ENCODE peak calls at places on chromosomes 4 and X, in seven cellular contexts. X, D, P, H, O, I and U are unnamed samples.

GRCh38 chr4:52051213-52051614 is at the start of gene SPATA18:
- DNase-seq in I (peak; percentile 50), H (no peak), O (peak; percentile 12), P (peak; percentile 37), X (no peak), D (peak; percentile 52), U (no peak)

GRCh38 chr4:169307581-169307980 is 36.8 kb upstream of the SH3RF1 start:
- DNase-seq in O (no peak), D (no peak), X (peak; percentile 19), H (no peak), I (no peak), P (no peak), U (no peak)

GRCh38 chr4:81473086-81473396 is 1.3 kb upstream of the RASGEF1B start:
- DNase-seq in X (no peak), H (no peak), D (no peak), P (no peak), O (no peak), I (no peak), U (no peak)

GRCh38 chrX:148316446-148316845 is 184.0 kb upstream of the AFF2 start:
- DNase-seq in X (no peak), D (no peak), O (no peak), P (no peak), I (no peak), H (no peak), U (no peak)

GRCh38 chrX:133265331-133265730 is 47.2 kb upstream of the TFDP3 start:
- DNase-seq in D (no peak), I (no peak), P (peak; percentile 12), H (no peak), X (peak; percentile 94), O (peak; percentile 91), U (no peak)

GRCh38 chr4:147811878-147812277 is 80.0 kb downstream of the ARHGAP10 start:
- DNase-seq in D (no peak), I (no peak), H (no peak), P (no peak), X (no peak), O (no peak), U (no peak)

GRCh38 chr4:40837094-40837870 is 87.5 kb downstream of the NSUN7 start:
- DNase-seq in I (no peak), D (no peak), H (no peak), O (no peak), X (no peak), P (no peak), U (no peak)

GRCh38 chr4:112145820-112146813 is 863 bp downstream of the FAM241A start:
- DNase-seq in H (no peak), P (peak; percentile 64), I (peak; percentile 64), D (peak; percentile 55), X (peak; percentile 58), O (peak; percentile 65), U (peak; percentile 70)

GRCh38 chr4:177016541-177017141 is 223.9 kb upstream of the VEGFC start:
- DNase-seq in X (no peak), P (peak; percentile 13), H (no peak), O (no peak), D (no peak), I (no peak), U (no peak)

GRCh38 chr4:156931267-156931666 is 40.3 kb downstream of the PDGFC start:
- DNase-seq in P (peak; percentile 89), D (no peak), O (no peak), H (no peak), I (no peak), X (no peak), U (no peak)

GRCh38 chr4:156685308-156685707 is 286.3 kb downstream of the PDGFC start:
- DNase-seq in X (no peak), D (no peak), I (no peak), O (no peak), H (no peak), P (peak; percentile 11), U (no peak)

GRCh38 chr4:154838694-154839093 is 57.6 kb downstream of the RBM46 start:
- DNase-seq in H (no peak), X (no peak), I (no peak), P (no peak), O (peak; percentile 9), D (no peak), U (no peak)

GRCh38 chr4:174826660-174827059 is 2.4 kb downstream of the GLRA3 start:
- DNase-seq in D (no peak), I (no peak), H (no peak), O (no peak), P (no peak), X (no peak), U (no peak)

GRCh38 chr4:151807220-151807619 is 46.4 kb upstream of the GATB start:
- DNase-seq in P (no peak), O (no peak), D (no peak), H (no peak), X (no peak), I (no peak), U (no peak)

GRCh38 chr4:124785645-124786044 is 73.1 kb upstream of the ANKRD50 start:
- DNase-seq in D (no peak), P (no peak), X (no peak), H (no peak), I (no peak), O (no peak), U (no peak)

GRCh38 chr4:41644288-41644914 is 104.1 kb downstream of the PHOX2B start:
- DNase-seq in D (peak; percentile 63), I (peak; percentile 73), H (peak; percentile 96), X (peak; percentile 95), P (peak; percentile 67), O (peak; percentile 90), U (no peak)

GRCh38 chrX:13216139-13216538 is 103.7 kb downstream of the ATXN3L start:
- DNase-seq in O (no peak), I (no peak), P (peak; percentile 5), D (no peak), X (no peak), H (no peak), U (no peak)

GRCh38 chr4:32169841-32170240 is 1449.7 kb downstream of the PCDH7 start:
- DNase-seq in X (no peak), P (no peak), D (no peak), I (no peak), H (no peak), O (no peak), U (no peak)

GRCh38 chrX:152405561-152405960 is 45.6 kb downstream of the GABRA3 start:
- DNase-seq in I (no peak), O (peak; percentile 22), P (no peak), D (no peak), X (peak; percentile 61), H (no peak), U (no peak)

DNA sequence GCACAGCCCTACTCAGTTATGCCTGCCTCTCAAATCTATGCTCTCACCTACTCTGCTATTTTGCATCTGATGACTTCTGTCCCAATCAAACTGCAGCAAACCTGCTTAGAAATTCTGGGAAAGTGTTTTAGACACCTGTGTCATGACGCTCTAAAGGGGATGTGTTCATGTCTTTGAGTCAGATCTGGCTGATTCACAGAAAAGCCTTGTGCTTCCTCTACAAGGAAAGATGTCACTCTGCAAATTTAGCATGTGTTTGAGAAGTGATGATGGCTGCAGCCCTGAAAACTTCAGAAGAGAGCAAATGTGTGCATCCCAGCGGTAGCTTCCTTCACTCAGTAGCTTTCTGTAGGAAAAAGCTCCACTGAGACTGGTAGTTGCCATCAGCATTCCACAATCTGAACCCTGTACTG is 235.4 kb downstream of the MGST2 start:
- DNase-seq in D (no peak), O (no peak), I (no peak), P (no peak), H (no peak), X (peak; percentile 29), U (no peak)
- H3K27ac ChIP-seq in D (peak overlapping the region; percentile 79), O (no peak overlapping the region), I (no peak overlapping the region), P (no peak overlapping the region), H (no peak overlapping the region), X (no peak overlapping the region), U (no peak overlapping the region)

DNA sequence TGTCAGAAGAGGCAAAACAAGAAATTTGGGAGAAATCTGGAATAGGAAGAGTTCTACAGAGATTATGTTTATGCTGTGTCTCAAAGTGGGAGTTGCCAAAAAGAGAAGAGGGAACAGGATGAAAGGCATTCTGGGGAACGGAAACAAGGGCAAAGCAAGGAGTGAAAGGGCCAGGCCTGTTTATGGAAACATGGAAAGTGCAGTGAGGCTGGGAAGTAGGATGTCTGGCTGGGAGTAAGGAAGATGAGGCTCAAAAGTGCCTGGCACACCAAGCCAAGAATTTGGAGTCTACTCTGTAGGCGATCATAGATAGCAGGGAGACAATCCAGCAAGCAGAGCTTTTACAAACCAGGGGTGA is 1.8 kb upstream of the CUL4B start:
- DNase-seq in H (no peak), D (no peak), X (no peak), O (no peak), P (no peak), I (no peak), U (no peak)
- H3K36me3 ChIP-seq in H (no peaks in the 10 kb centered on the region), D (no peaks in the 10 kb centered on the region), X (no peaks in the 10 kb centered on the region), O (no peaks in the 10 kb centered on the region), P (no peaks in the 10 kb centered on the region), I (no peaks in the 10 kb centered on the region), U (no peaks in the 10 kb centered on the region)

DNA sequence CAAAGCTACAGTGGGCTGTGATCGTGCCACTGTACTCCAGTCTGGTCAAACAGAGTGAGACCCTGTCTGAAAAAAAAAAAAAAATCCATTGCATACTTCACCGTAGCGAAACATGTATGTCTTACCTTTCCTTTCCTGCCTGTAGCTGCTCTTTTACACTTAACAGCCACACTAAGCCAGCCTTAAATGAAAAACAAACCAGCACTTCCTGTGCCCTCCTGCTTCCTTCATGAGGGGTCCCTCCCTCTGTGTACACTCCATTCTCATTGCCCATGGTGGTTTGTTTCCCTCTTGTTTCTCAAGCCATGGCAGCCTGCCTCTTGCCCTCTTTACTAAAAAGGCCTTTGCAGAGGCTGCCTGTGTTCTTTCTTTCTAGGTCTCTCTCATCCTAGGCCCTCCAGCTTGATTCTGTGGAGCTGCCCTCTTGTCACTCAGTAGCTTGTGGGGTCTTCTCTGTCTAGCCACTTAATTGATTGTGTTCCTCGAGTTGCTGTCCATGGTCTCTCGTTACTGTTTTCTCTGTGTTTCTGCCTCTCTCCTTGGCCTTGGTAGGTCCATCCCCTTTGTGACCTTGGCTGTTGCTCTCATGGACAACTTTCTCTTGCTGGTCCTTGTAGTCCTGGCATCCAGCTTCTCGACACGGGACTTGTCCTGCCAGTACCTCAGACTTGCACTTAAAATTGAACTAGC is 52.1 kb upstream of the MSANTD1 start:
- DNase-seq in I (no peak), X (no peak), P (no peak), H (no peak), D (no peak), O (no peak), U (no peak)
- H3K4me1 ChIP-seq in I (no peaks in the 10 kb centered on the region), X (no peaks in the 10 kb centered on the region), P (peaks cover 3% of the 10 kb centered on the region), H (peaks cover 30% of the 10 kb centered on the region), D (no peaks in the 10 kb centered on the region), O (no peaks in the 10 kb centered on the region), U (peaks cover 67% of the 10 kb centered on the region)

GRCh38 chr4:6270691-6271121 is 1.1 kb downstream of the WFS1 start:
- DNase-seq in D (no peak), O (no peak), H (no peak), I (no peak), P (peak; percentile 23), X (no peak), U (no peak)

GRCh38 chr4:6272863-6273660 is 3.4 kb downstream of the WFS1 start:
- DNase-seq in I (no peak), X (peak; percentile 56), P (peak; percentile 85), O (no peak), D (no peak), H (no peak), U (no peak)

GRCh38 chr4:6271701-6272465 is 2.2 kb downstream of the WFS1 start:
- DNase-seq in X (no peak), P (no peak), D (peak; percentile 91), H (no peak), O (no peak), I (peak; percentile 59), U (no peak)

GRCh38 chr4:6269651-6270511 is at the start of gene WFS1:
- DNase-seq in X (peak; percentile 99), P (peak; percentile 98), D (peak; percentile 99), H (peak; percentile 100), O (peak; percentile 98), I (peak; percentile 99), U (peak; percentile 98)

GRCh38 chr4:6271206-6271605 is 1.6 kb downstream of the WFS1 start:
- DNase-seq in I (no peak), X (no peak), H (no peak), D (no peak), P (no peak), O (no peak), U (no peak)
- H3K27ac ChIP-seq in I (no peak overlapping the region), X (no peak overlapping the region), H (peak overlapping the region; percentile 97), D (peak overlapping the region; percentile 87), P (peak overlapping the region; percentile 86), O (no peak overlapping the region), U (no peak overlapping the region)